ENCODE peak calls at places on chromosomes 4 and X, in five cellular contexts. F, L, V, Y and I are unnamed samples.

GRCh38 chr4:24070117-24070516 is 180.3 kb upstream of the PPARGC1A start:
- DNase-seq in F (no peak), L (peak; percentile 90), V (no peak), Y (no peak), I (no peak)

GRCh38 chrX:138756234-138756633 is 44.7 kb upstream of the FGF13 start:
- DNase-seq in F (peak; percentile 8), L (peak; percentile 0), V (peak; percentile 63), Y (no peak), I (peak; percentile 1)

GRCh38 chr4:108512615-108513505 is 107.5 kb upstream of the RPL34 start:
- DNase-seq in F (peak; percentile 1), L (peak; percentile 33), V (peak; percentile 92), Y (no peak), I (no peak)

GRCh38 chrX:46140272-46140671 is 404.9 kb downstream of the ZNF674 start:
- DNase-seq in F (no peak), L (no peak), V (no peak), Y (no peak), I (no peak)

GRCh38 chr4:18636001-18636680 is 614.6 kb upstream of the LCORL start:
- DNase-seq in F (no peak), L (no peak), V (peak; percentile 33), Y (no peak), I (no peak)

GRCh38 chr4:185997287-185997686 is 71.7 kb upstream of the TLR3 start:
- DNase-seq in F (no peak), L (no peak), V (no peak), Y (no peak), I (no peak)

GRCh38 chr4:157576671-157577070 is 356.1 kb downstream of the GRIA2 start:
- DNase-seq in F (no peak), L (no peak), V (no peak), Y (no peak), I (no peak)

GRCh38 chrX:65195621-65196020 is 219.4 kb upstream of the ZC4H2 start:
- DNase-seq in F (no peak), L (no peak), V (no peak), Y (no peak), I (no peak)

GRCh38 chrX:130874751-130875150 is 28.3 kb downstream of the ENOX2 start:
- DNase-seq in F (no peak), L (peak; percentile 55), V (no peak), Y (no peak), I (no peak)

GRCh38 chrX:57104921-57105398 is 16.4 kb downstream of the SPIN2B start:
- DNase-seq in F (no peak), L (no peak), V (no peak), Y (no peak), I (no peak)

GRCh38 chrX:68114573-68115199 is 318.6 kb downstream of the OPHN1 start:
- DNase-seq in F (no peak), L (peak; percentile 13), V (no peak), Y (no peak), I (no peak)

GRCh38 chr4:123555500-123556273 is 159.1 kb downstream of the SPRY1 start:
- DNase-seq in F (peak; percentile 56), L (peak; percentile 70), V (no peak), Y (no peak), I (no peak)

GRCh38 chr4:183195534-183195933 is 96.5 kb downstream of the WWC2 start:
- DNase-seq in F (no peak), L (no peak), V (no peak), Y (no peak), I (no peak)

GRCh38 chr4:158316264-158316663 is 106.0 kb downstream of the TMEM144 start:
- DNase-seq in F (no peak), L (peak; percentile 20), V (no peak), Y (no peak), I (no peak)